ENCODE peak calls at places on chromosomes 2 and 18, in five cellular contexts. W, M, V, D and U are unnamed samples.

GRCh38 chr2:240922982-240923537 is 16.9 kb downstream of the CROCC2 start:
- DNase-seq in W (no peak), M (no peak), V (no peak), D (peak; percentile 67), U (no peak)

GRCh38 chr2:236571161-236571560 is 1.5 kb downstream of the ACKR3 start:
- DNase-seq in W (no peak), M (no peak), V (no peak), D (no peak), U (no peak)

GRCh38 chr2:211744379-211744778 is 794.2 kb downstream of the ERBB4 start:
- DNase-seq in W (no peak), M (no peak), V (no peak), D (no peak), U (peak; percentile 72)

GRCh38 chr2:232328038-232328435 is 50.5 kb upstream of the ALPP start:
- DNase-seq in W (no peak), M (no peak), V (no peak), D (peak; percentile 57), U (no peak)

GRCh38 chr2:58405341-58405740 is 164.2 kb upstream of the FANCL start:
- DNase-seq in W (no peak), M (no peak), V (no peak), D (no peak), U (no peak)

GRCh38 chr2:217672472-217672871 is 330.3 kb downstream of the TNS1 start:
- DNase-seq in W (no peak), M (no peak), V (no peak), D (no peak), U (no peak)

GRCh38 chr18:44943201-44943881 is 262.7 kb downstream of the SETBP1 start:
- DNase-seq in W (no peak), M (no peak), V (peak; percentile 83), D (peak; percentile 49), U (peak; percentile 55)

GRCh38 chr18:61764381-61764780 is 128.4 kb downstream of the RNF152 start:
- DNase-seq in W (no peak), M (no peak), V (no peak), D (no peak), U (no peak)

GRCh38 chr18:60684843-60685513 is 312.4 kb upstream of the MC4R start:
- DNase-seq in W (no peak), M (no peak), V (peak; percentile 7), D (peak; percentile 14), U (peak; percentile 20)

GRCh38 chr2:150142561-150142960 is 344.9 kb downstream of the RND3 start:
- DNase-seq in W (peak; percentile 77), M (peak; percentile 58), V (peak; percentile 98), D (no peak), U (no peak)

GRCh38 chr2:219675206-219675605 is 47.8 kb downstream of the SLC4A3 start:
- DNase-seq in W (no peak), M (no peak), V (no peak), D (no peak), U (no peak)

GRCh38 chr2:3741372-3741771 is 38.0 kb downstream of the DCDC2C start:
- DNase-seq in W (no peak), M (no peak), V (no peak), D (no peak), U (no peak)

GRCh38 chr2:109455731-109456691 is 157.8 kb downstream of the SEPTIN10 start:
- DNase-seq in W (no peak), M (no peak), V (no peak), D (no peak), U (no peak)

GRCh38 chr2:141930803-141931202 is 200.0 kb downstream of the LRP1B start:
- DNase-seq in W (no peak), M (no peak), V (no peak), D (no peak), U (no peak)

GRCh38 chr2:84493494-84493893 is 22.8 kb upstream of the DNAH6 start:
- DNase-seq in W (peak; percentile 99), M (peak; percentile 79), V (peak; percentile 87), D (no peak), U (peak; percentile 19)

GRCh38 chr18:56204052-56204451 is 434.3 kb downstream of the TXNL1 start:
- DNase-seq in W (no peak), M (no peak), V (no peak), D (no peak), U (no peak)

GRCh38 chr2:156800065-156800556 is 363.9 kb downstream of the GPD2 start:
- DNase-seq in W (no peak), M (no peak), V (no peak), D (no peak), U (peak; percentile 44)

GRCh38 chr2:113901943-113902342 is 12.1 kb downstream of the ACTR3 start:
- DNase-seq in W (no peak), M (no peak), V (no peak), D (no peak), U (no peak)

GRCh38 chr2:149037851-149038250 is 648 bp upstream of the LYPD6B start:
- DNase-seq in W (no peak), M (no peak), V (no peak), D (peak; percentile 61), U (peak; percentile 61)

GRCh38 chr2:52956766-52957165 is 810.8 kb upstream of the CHAC2 start:
- DNase-seq in W (no peak), M (no peak), V (no peak), D (no peak), U (no peak)

GRCh38 chr2:127320067-127320466 is 26.1 kb upstream of the ERCC3 start:
- DNase-seq in W (no peak), M (no peak), V (no peak), D (no peak), U (no peak)

GRCh38 chr2:240293865-240294461 is 141.5 kb upstream of the GPC1 start:
- DNase-seq in W (no peak), M (no peak), V (no peak), D (peak; percentile 53), U (peak; percentile 25)

GRCh38 chr2:232013701-232014353 is 52.3 kb downstream of the DIS3L2 start:
- DNase-seq in W (peak; percentile 56), M (peak; percentile 30), V (peak; percentile 88), D (no peak), U (no peak)

GRCh38 chr2:96247896-96248295 is 17.9 kb downstream of the TMEM127 start:
- DNase-seq in W (no peak), M (no peak), V (no peak), D (no peak), U (no peak)

GRCh38 chr2:239824866-239825704 is 200.1 kb downstream of the NDUFA10 start:
- DNase-seq in W (no peak), M (no peak), V (no peak), D (peak; percentile 85), U (no peak)

GRCh38 chr2:136327162-136327852 is 209.4 kb upstream of the CXCR4 start:
- DNase-seq in W (no peak), M (no peak), V (no peak), D (no peak), U (no peak)

GRCh38 chr2:219571311-219572236 is at the start of gene OBSL1:
- DNase-seq in W (no peak), M (peak; percentile 25), V (peak; percentile 43), D (peak; percentile 98), U (peak; percentile 91)

GRCh38 chr2:195834836-195835235 is 177.8 kb downstream of the SLC39A10 start:
- DNase-seq in W (no peak), M (no peak), V (no peak), D (no peak), U (no peak)